ENCODE peak calls at places on chromosomes 6 and 20, in five cellular contexts. H, Y, W, S and M are unnamed samples.

GRCh38 chr6:7185561-7185960 is 77.8 kb downstream of the RREB1 start:
- DNase-seq in H (no peak), Y (no peak), W (no peak), S (no peak), M (no peak)

GRCh38 chr20:25394276-25394675 is 3.6 kb upstream of the ABHD12 start:
- DNase-seq in H (no peak), Y (no peak), W (no peak), S (no peak), M (no peak)

GRCh38 chr6:111113731-111114438 is 26.6 kb downstream of the SLC16A10 start:
- DNase-seq in H (peak; percentile 88), Y (no peak), W (no peak), S (no peak), M (peak; percentile 32)

GRCh38 chr6:167580512-167580911 is 246.2 kb upstream of the AFDN start:
- DNase-seq in H (no peak), Y (no peak), W (no peak), S (no peak), M (no peak)

GRCh38 chr6:110769923-110770322 is 45.3 kb downstream of the CDK19 start:
- DNase-seq in H (no peak), Y (no peak), W (no peak), S (no peak), M (no peak)

GRCh38 chr6:123467437-123467836 is 169.3 kb downstream of the TRDN start:
- DNase-seq in H (no peak), Y (no peak), W (no peak), S (no peak), M (no peak)

GRCh38 chr6:36853325-36853724 is 14.1 kb upstream of the CPNE5 start:
- DNase-seq in H (peak; percentile 85), Y (no peak), W (peak; percentile 68), S (no peak), M (no peak)

GRCh38 chr6:130700397-130700796 is 126.8 kb upstream of the SMLR1 start:
- DNase-seq in H (no peak), Y (no peak), W (no peak), S (no peak), M (no peak)

GRCh38 chr6:18091382-18091781 is 31.1 kb downstream of the NHLRC1 start:
- DNase-seq in H (no peak), Y (no peak), W (no peak), S (no peak), M (no peak)

GRCh38 chr6:1347187-1347560 is 35.3 kb downstream of the FOXQ1 start:
- DNase-seq in H (no peak), Y (no peak), W (no peak), S (no peak), M (no peak)

GRCh38 chr6:50442531-50443040 is 270.7 kb upstream of the TFAP2D start:
- DNase-seq in H (no peak), Y (no peak), W (no peak), S (no peak), M (no peak)

GRCh38 chr20:40008177-40008576 is 680.9 kb downstream of the MAFB start:
- DNase-seq in H (no peak), Y (no peak), W (no peak), S (no peak), M (no peak)

GRCh38 chr6:39684790-39685485 is 40.3 kb downstream of the KIF6 start:
- DNase-seq in H (peak; percentile 41), Y (no peak), W (no peak), S (no peak), M (no peak)

GRCh38 chr6:31405996-31406395 is 2.6 kb downstream of the MICA start:
- DNase-seq in H (no peak), Y (no peak), W (no peak), S (no peak), M (no peak)

GRCh38 chr20:43955244-43956191 is 40.9 kb downstream of the TOX2 start:
- DNase-seq in H (peak; percentile 93), Y (no peak), W (no peak), S (no peak), M (no peak)

GRCh38 chr6:133411757-133412156 is 170.6 kb downstream of the EYA4 start:
- DNase-seq in H (no peak), Y (no peak), W (no peak), S (no peak), M (no peak)

GRCh38 chr6:68211242-68211795 is 423.8 kb upstream of the ADGRB3 start:
- DNase-seq in H (no peak), Y (no peak), W (no peak), S (no peak), M (no peak)

GRCh38 chr20:21395666-21396044 is 1.7 kb downstream of the NKX2-4 start:
- DNase-seq in H (peak; percentile 48), Y (no peak), W (no peak), S (no peak), M (no peak)

GRCh38 chr6:87939776-87940175 is 107.9 kb upstream of the SPACA1 start:
- DNase-seq in H (no peak), Y (no peak), W (no peak), S (no peak), M (no peak)

GRCh38 chr20:15654208-15654649 is 919.0 kb downstream of the KIF16B start:
- DNase-seq in H (peak; percentile 11), Y (no peak), W (no peak), S (no peak), M (no peak)

GRCh38 chr6:138972226-138972665 is 15.8 kb downstream of the REPS1 start:
- DNase-seq in H (peak; percentile 68), Y (no peak), W (no peak), S (no peak), M (no peak)

GRCh38 chr20:1357921-1358671 is 29.2 kb upstream of the SDCBP2 start:
- DNase-seq in H (peak; percentile 84), Y (no peak), W (no peak), S (no peak), M (no peak)

GRCh38 chr6:26233608-26234420 is 131.2 kb upstream of the BTN3A2 start:
- DNase-seq in H (peak; percentile 69), Y (no peak), W (peak; percentile 54), S (peak; percentile 74), M (peak; percentile 39)

DNA sequence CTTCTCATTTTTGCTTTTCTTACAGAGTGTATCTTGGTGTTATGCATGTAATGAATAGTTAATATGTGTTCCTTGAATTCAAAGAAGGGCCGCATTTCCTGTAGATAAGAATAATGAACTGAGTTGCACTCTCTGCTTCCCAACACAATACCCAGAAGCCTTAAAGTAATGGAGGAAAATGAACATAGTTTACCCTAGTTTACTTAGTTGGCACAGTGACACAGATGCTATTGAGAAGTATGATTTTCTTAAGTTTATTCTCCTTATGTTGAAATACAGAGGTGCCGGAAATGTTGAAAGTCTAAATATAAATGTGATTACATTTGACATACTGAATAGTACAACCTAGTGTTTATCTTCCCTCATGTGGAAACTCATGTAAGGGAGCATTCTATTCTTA is 6.1 kb downstream of the NUS1 start:
- DNase-seq in H (no peak), Y (no peak), W (no peak), S (no peak), M (no peak)
- H3K4me1 ChIP-seq in H (no peaks in the 10 kb centered on the region), Y (peaks cover 33% of the 10 kb centered on the region), W (peaks cover 5% of the 10 kb centered on the region), S (peaks cover 82% of the 10 kb centered on the region), M (peaks cover 69% of the 10 kb centered on the region)

GRCh38 chr6:25180630-25181375 is 98.4 kb upstream of the CARMIL1 start:
- DNase-seq in H (no peak), Y (no peak), W (no peak), S (no peak), M (no peak)

GRCh38 chr6:25181923-25182322 is 97.3 kb upstream of the CARMIL1 start:
- DNase-seq in H (peak; percentile 51), Y (no peak), W (no peak), S (no peak), M (no peak)

GRCh38 chr6:25178336-25178735 is 100.8 kb upstream of the CARMIL1 start:
- DNase-seq in H (no peak), Y (no peak), W (no peak), S (no peak), M (no peak)

GRCh38 chr6:25177629-25178028 is 101.5 kb upstream of the CARMIL1 start:
- DNase-seq in H (no peak), Y (no peak), W (no peak), S (no peak), M (no peak)

GRCh38 chr6:25179051-25179778 is 100.0 kb upstream of the CARMIL1 start:
- DNase-seq in H (peak; percentile 74), Y (no peak), W (no peak), S (no peak), M (no peak)
- H3K27ac ChIP-seq in H (peak overlapping the region; percentile 49), Y (peak overlapping the region; percentile 34), W (peak overlapping the region; percentile 81), S (peak overlapping the region; percentile 63), M (peak overlapping the region; percentile 76)

DNA sequence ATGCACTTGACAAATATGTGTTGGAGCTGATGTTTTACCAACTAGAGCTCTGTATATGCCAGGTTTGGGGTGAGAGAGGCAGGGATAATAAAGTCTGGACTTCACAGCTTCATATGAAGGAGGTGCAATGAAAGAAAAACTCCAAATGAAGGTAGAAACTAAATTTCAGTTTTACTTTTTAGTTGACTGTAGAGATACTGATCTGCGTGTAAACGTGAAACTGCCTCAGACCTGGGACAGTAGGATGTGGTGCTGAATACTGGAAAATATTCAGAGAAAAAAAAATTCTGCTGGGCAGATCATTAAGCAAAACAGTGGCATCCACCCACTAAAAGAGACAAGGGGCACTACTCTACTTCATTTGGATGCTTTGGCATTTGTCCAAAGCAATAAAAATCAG is 94.5 kb downstream of the BACH2 start:
- DNase-seq in H (no peak), Y (no peak), W (no peak), S (no peak), M (no peak)
- H3K4me3 ChIP-seq in H (no peak overlapping the region), Y (no peak overlapping the region), W (no peak overlapping the region), S (no peak overlapping the region), M (no peak overlapping the region)

GRCh38 chr20:47413189-47413588 is 56.7 kb upstream of the ZMYND8 start:
- DNase-seq in H (no peak), Y (no peak), W (no peak), S (no peak), M (no peak)
- H3K4me1 ChIP-seq in H (no peaks in the 10 kb centered on the region), Y (no peaks in the 10 kb centered on the region), W (no peaks in the 10 kb centered on the region), S (peaks cover 63% of the 10 kb centered on the region), M (peaks cover 48% of the 10 kb centered on the region)

GRCh38 chr6:158837684-158838625 is 18.8 kb upstream of the EZR start:
- DNase-seq in H (peak; percentile 33), Y (no peak), W (no peak), S (no peak), M (no peak)
- H3K27ac ChIP-seq in H (no peak overlapping the region), Y (no peak overlapping the region), W (no peak overlapping the region), S (no peak overlapping the region), M (no peak overlapping the region)

DNA sequence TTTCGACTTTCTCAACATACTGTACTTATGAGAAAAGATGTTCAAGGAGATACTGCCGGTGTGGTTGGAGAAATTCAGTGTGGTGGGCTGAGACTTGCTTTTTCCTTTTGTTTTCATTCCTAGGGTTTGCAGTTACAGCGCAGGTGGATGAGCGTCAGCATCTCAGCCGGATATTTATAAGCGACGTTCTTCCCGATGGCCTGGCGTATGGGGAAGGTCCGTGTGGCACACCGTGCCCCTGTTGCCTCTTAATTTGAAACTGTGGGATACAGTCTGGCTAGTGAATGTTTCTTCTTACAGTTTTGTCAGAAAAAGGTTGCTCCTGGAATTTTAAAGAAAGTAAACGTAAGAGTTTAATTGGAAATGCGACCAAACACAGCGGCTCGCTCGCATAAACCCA is 81.7 kb upstream of the CLDN20 start:
- DNase-seq in H (no peak), Y (no peak), W (no peak), S (no peak), M (no peak)
- H3K4me3 ChIP-seq in H (no peak overlapping the region), Y (no peak overlapping the region), W (no peak overlapping the region), S (no peak overlapping the region), M (no peak overlapping the region)